ENCODE peak calls at places on chromosomes 2 and 18, in seven cellular contexts. N is AG04450, D is colonic mucosa, S is body of pancreas, P is heart left ventricle, E is Panc1, R is spleen. A is an unnamed sample.

GRCh38 chr2:86598966-86599365 is 24.7 kb downstream of the RNF103 start:
- DNase-seq in P (no peak), D (no peak), S (no peak), R (no peak), N (no peak), E (no peak), A (no peak)

GRCh38 chr2:165087933-165088901 is 115.6 kb downstream of the SCN3A start:
- DNase-seq in R (no peak), S (no peak), P (no peak), N (no peak), E (no peak), D (no peak), A (no peak)

GRCh38 chr2:72138011-72138881 is 9.4 kb downstream of the CYP26B1 start:
- DNase-seq in D (peak; percentile 61), E (no peak), P (no peak), R (peak; percentile 75), S (peak; percentile 13), N (no peak), A (peak; percentile 59)

GRCh38 chr2:128317186-128317897 is 1.3 kb downstream of the HS6ST1 start:
- DNase-seq in P (peak; percentile 30), E (no peak), D (peak; percentile 40), R (peak; percentile 93), S (peak; percentile 57), N (no peak), A (peak; percentile 73)

GRCh38 chr2:82795446-82795845 is 1663.6 kb downstream of the SUCLG1 start:
- DNase-seq in E (peak; percentile 39), P (no peak), D (no peak), N (no peak), R (no peak), S (no peak), A (no peak)

GRCh38 chr2:5877360-5877759 is 185.2 kb downstream of the SOX11 start:
- DNase-seq in S (no peak), P (no peak), N (peak; percentile 30), D (no peak), R (no peak), E (no peak), A (no peak)

GRCh38 chr2:193584001-193584400 is 1389.3 kb upstream of the TMEFF2 start:
- DNase-seq in D (no peak), N (no peak), S (no peak), E (no peak), P (no peak), R (peak; percentile 31), A (no peak)

GRCh38 chr2:186554450-186554849 is 35.4 kb upstream of the ITGAV start:
- DNase-seq in N (no peak), E (no peak), R (no peak), P (no peak), D (no peak), S (no peak), A (no peak)

GRCh38 chr2:18831916-18832510 is 242.6 kb upstream of the NT5C1B start:
- DNase-seq in N (no peak), D (no peak), P (no peak), R (no peak), E (no peak), S (no peak), A (no peak)

GRCh38 chr2:237922641-237923361 is 44.0 kb upstream of the UBE2F start:
- DNase-seq in N (no peak), P (no peak), S (peak; percentile 89), E (no peak), R (peak; percentile 72), D (no peak), A (no peak)

GRCh38 chr18:45896452-45896851 is 70.7 kb downstream of the EPG5 start:
- DNase-seq in S (no peak), N (no peak), D (no peak), E (no peak), R (no peak), P (no peak), A (no peak)

GRCh38 chr18:31206787-31207381 is 44.2 kb upstream of the DSC1 start:
- DNase-seq in P (peak; percentile 43), D (peak; percentile 94), N (no peak), S (peak; percentile 83), E (peak; percentile 50), R (no peak), A (peak; percentile 86)

GRCh38 chr2:99481941-99482340 is 7.9 kb downstream of the REV1 start:
- DNase-seq in R (no peak), N (no peak), S (peak; percentile 32), E (no peak), D (no peak), P (no peak), A (no peak)

GRCh38 chr2:102336502-102336945 is 19.1 kb upstream of the IL18R1 start:
- DNase-seq in E (peak; percentile 79), N (no peak), P (no peak), S (no peak), D (no peak), R (no peak), A (no peak)
- H3K27ac ChIP-seq in E (no peak overlapping the region), N (no peak overlapping the region), P (no peak overlapping the region), S (no peak overlapping the region), D (no peak overlapping the region), R (no peak overlapping the region), A (peak overlapping the region; percentile 20)

GRCh38 chr2:3443685-3444084 is 64.2 kb downstream of the TRAPPC12 start:
- DNase-seq in E (no peak), P (no peak), N (no peak), D (no peak), S (no peak), R (no peak), A (no peak)
- TF ChIP-seq CTCF in E (no peak), P (no peak), N (no peak), D (no peak), S (no peak), R (no peak), A (no peak)

GRCh38 chr18:59264651-59265245 is 8.5 kb downstream of the RAX start:
- DNase-seq in E (no peak), N (no peak), S (no peak), D (no peak), R (no peak), P (no peak), A (no peak)
- H3K4me3 ChIP-seq in E (peak overlapping the region; percentile 40), N (no peak overlapping the region), S (no peak overlapping the region), D (no peak overlapping the region), R (peak overlapping the region; percentile 39), P (no peak overlapping the region), A (no peak overlapping the region)

DNA sequence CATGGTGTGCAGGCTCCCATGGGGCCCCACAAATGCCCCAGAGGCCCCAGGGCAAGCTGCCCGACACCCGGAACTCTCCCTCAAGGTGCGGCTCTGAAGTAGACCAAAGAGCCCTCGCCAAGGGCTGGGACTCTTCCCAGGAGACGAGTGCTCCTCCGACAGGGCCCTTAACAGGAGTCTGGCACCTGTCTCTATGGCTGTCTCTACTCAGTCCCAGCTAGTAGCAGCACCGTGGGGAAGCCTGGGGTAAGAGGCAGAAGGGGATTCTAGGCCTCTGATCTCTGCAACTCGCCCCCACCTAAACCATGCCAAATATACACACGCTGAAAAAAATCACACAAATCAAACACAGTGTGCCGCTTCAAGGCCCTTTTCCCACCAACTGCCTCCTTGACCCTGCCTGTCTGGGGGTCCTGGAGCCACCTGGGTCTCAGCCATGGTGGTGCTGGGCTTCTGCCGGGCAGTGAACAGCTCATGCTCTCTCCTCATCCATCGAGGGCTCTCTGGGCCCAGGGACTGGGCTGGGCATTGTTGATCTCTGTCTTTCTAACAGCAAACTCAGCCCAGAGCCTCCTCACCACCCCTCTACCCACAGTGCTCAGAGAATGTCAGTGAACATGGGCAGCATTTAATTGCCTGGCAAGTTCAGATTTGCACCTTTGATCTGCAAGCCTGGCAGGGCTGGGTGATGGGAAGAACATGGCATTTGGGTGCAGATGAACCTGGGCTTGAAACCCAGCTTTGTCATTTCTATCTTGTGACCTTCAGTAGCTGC is 46.3 kb downstream of the SDC1 start:
- DNase-seq in S (peak; percentile 6), D (no peak), P (no peak), E (no peak), R (peak; percentile 51), N (no peak), A (peak; percentile 91)
- H3K27ac ChIP-seq in S (peak overlapping the region; percentile 57), D (no peak overlapping the region), P (no peak overlapping the region), E (no peak overlapping the region), R (no peak overlapping the region), N (no peak overlapping the region), A (peak overlapping the region; percentile 73)

GRCh38 chr2:52960891-52961290 is 806.7 kb upstream of the CHAC2 start:
- DNase-seq in P (no peak), D (no peak), S (no peak), R (no peak), N (no peak), E (no peak), A (no peak)

GRCh38 chr2:52955079-52955478 is 812.5 kb upstream of the CHAC2 start:
- DNase-seq in E (no peak), S (no peak), R (no peak), P (no peak), N (no peak), D (no peak), A (no peak)

GRCh38 chr2:52956115-52956514 is 811.5 kb upstream of the CHAC2 start:
- DNase-seq in P (no peak), E (no peak), N (no peak), S (no peak), D (no peak), R (no peak), A (no peak)

GRCh38 chr2:52959801-52960200 is 807.8 kb upstream of the CHAC2 start:
- DNase-seq in R (no peak), E (no peak), N (no peak), P (no peak), S (no peak), D (no peak), A (no peak)

GRCh38 chr2:52956766-52957165 is 810.8 kb upstream of the CHAC2 start:
- DNase-seq in N (no peak), P (no peak), R (no peak), D (no peak), S (no peak), E (no peak), A (no peak)
- TF ChIP-seq CTCF in N (peak; percentile 14), P (no peak), R (no peak), D (no peak), S (no peak), E (no peak), A (no peak)

GRCh38 chr2:212538156-212539144 is at the start of gene ERBB4:
- DNase-seq in R (peak; percentile 65), P (peak; percentile 40), N (no peak), E (no peak), S (peak; percentile 24), D (no peak), A (peak; percentile 80)
- H3K4me3 ChIP-seq in R (peak within 1 kb of the TSS; percentile 54), P (peak within 1 kb of the TSS; percentile 73), N (peak within 1 kb of the TSS; percentile 58), E (peak within 1 kb of the TSS; percentile 59), S (peak within 1 kb of the TSS; percentile 64), D (peak within 1 kb of the TSS; percentile 40), A (peak within 1 kb of the TSS; percentile 50)